ENCODE peak calls at places on chromosome X, in six cellular contexts. O is RCC 7860, E is T-helper 1 cell, I is head of caudate nucleus, N is pons, K is esophagus muscularis mucosa. X is an unnamed sample.

GRCh38 chrX:86047174-86047991 is at the start of gene CHM:
- DNase-seq in O (peak), E (peak), I (peak), N (peak), K (peak), X (peak)

GRCh38 chrX:129823115-129823514 is 20.6 kb downstream of the ZDHHC9 start:
- DNase-seq in O (peak), E (peak), I (peak), N (no peak), K (no peak), X (peak)

GRCh38 chrX:68506649-68507048 is 7.8 kb downstream of the YIPF6 start:
- DNase-seq in O (no peak), E (no peak), I (no peak), N (no peak), K (no peak), X (no peak)

GRCh38 chrX:110322603-110323002 is 4.7 kb upstream of the AMMECR1 start:
- DNase-seq in O (no peak), E (no peak), I (no peak), N (no peak), K (no peak), X (no peak)

GRCh38 chrX:17525762-17526555 is 151.0 kb downstream of the NHS start:
- DNase-seq in O (no peak), E (no peak), I (no peak), N (no peak), K (no peak), X (no peak)

GRCh38 chrX:118383120-118383519 is 37.2 kb downstream of the WDR44 start:
- DNase-seq in O (no peak), E (no peak), I (no peak), N (no peak), K (no peak), X (no peak)

GRCh38 chrX:135437867-135438733 is 16.4 kb downstream of the SMIM10L2A start:
- DNase-seq in O (no peak), E (no peak), I (no peak), N (no peak), K (no peak), X (no peak)

GRCh38 chrX:21885568-21885967 is 29.8 kb downstream of the YY2 start:
- DNase-seq in O (no peak), E (no peak), I (no peak), N (no peak), K (no peak), X (no peak)

GRCh38 chrX:146906166-146906565 is 91.6 kb upstream of the CXorf51A start:
- DNase-seq in O (no peak), E (no peak), I (no peak), N (no peak), K (no peak), X (no peak)

GRCh38 chrX:154403192-154403591 is 5.0 kb downstream of the RPL10 start:
- DNase-seq in O (no peak), E (no peak), I (no peak), N (no peak), K (no peak), X (no peak)

GRCh38 chrX:9807355-9808182 is 21.3 kb downstream of the SHROOM2 start:
- DNase-seq in O (no peak), E (no peak), I (no peak), N (no peak), K (no peak), X (no peak)

GRCh38 chrX:19793471-19793870 is 93.9 kb downstream of the SH3KBP1 start:
- DNase-seq in O (no peak), E (no peak), I (no peak), N (no peak), K (no peak), X (no peak)

GRCh38 chrX:123181515-123181914 is 2.6 kb upstream of the GRIA3 start:
- DNase-seq in O (no peak), E (no peak), I (no peak), N (no peak), K (no peak), X (no peak)

GRCh38 chrX:2828404-2829065 is at the start of gene GYG2:
- DNase-seq in O (no peak), E (no peak), I (no peak), N (no peak), K (no peak), X (no peak)

GRCh38 chrX:103250977-103251376 is 4.0 kb downstream of the TCEAL8 start:
- DNase-seq in O (no peak), E (no peak), I (no peak), N (no peak), K (no peak), X (no peak)

GRCh38 chrX:43693602-43694406 is 37.7 kb downstream of the MAOA start:
- DNase-seq in O (no peak), E (no peak), I (no peak), N (no peak), K (no peak), X (no peak)

GRCh38 chrX:13487731-13488505 is 81.5 kb upstream of the EGFL6 start:
- DNase-seq in O (peak), E (peak), I (no peak), N (peak), K (no peak), X (peak)

GRCh38 chrX:2500681-2501151 is at the start of the genes DHRSX and ZBED1:
- DNase-seq in O (no peak), E (peak), I (no peak), N (no peak), K (no peak), X (peak)

X was measured in GM13976.